ENCODE peak calls at places on chromosomes 4 and X, in ten cellular contexts. A is retinal pigment epithelial cell; M is CD8-positive, alpha-beta memory T cell; P is epithelial cell of esophagus; W is choroid plexus epithelial cell; F is fibroblast of the aortic adventitia; K is bronchial epithelial cell; U is AG04450; T is osteoblast; X is SJSA1. Q is an unnamed sample.

GRCh38 chr4:38400946-38401345 is 263.1 kb upstream of the KLF3 start:
- DNase-seq in A (no peak), M (no peak), P (peak), W (no peak), F (no peak), K (no peak), U (no peak), T (no peak), X (peak), Q (peak)

GRCh38 chr4:172390341-172390740 is 577.1 kb downstream of the GALNTL6 start:
- DNase-seq in A (no peak), M (no peak), P (peak), W (peak), F (no peak), K (peak), U (no peak), T (no peak), X (no peak), Q (no peak)

GRCh38 chr4:71498002-71498401 is 159.2 kb downstream of the SLC4A4 start:
- DNase-seq in A (no peak), M (no peak), P (no peak), W (no peak), F (no peak), K (peak), U (peak), T (no peak), X (no peak), Q (peak)

GRCh38 chr4:49044270-49044669 is 58.2 kb downstream of the CWH43 start:
- DNase-seq in A (no peak), M (no peak), P (peak), W (peak), F (no peak), K (peak), U (no peak), T (no peak), X (no peak), Q (no peak)

GRCh38 chrX:38473715-38474114 is 87.6 kb upstream of the TSPAN7 start:
- DNase-seq in A (peak), M (no peak), P (no peak), W (no peak), F (no peak), K (no peak), U (no peak), T (no peak), X (no peak), Q (no peak)

GRCh38 chr4:114015444-114015899 is 36.0 kb upstream of the ARSJ start:
- DNase-seq in A (peak), M (no peak), P (peak), W (peak), F (peak), K (peak), U (peak), T (peak), X (peak), Q (peak)

GRCh38 chr4:81217794-81218193 is 2.8 kb upstream of the PRKG2 start:
- DNase-seq in A (no peak), M (no peak), P (no peak), W (no peak), F (no peak), K (no peak), U (no peak), T (no peak), X (no peak), Q (no peak)

GRCh38 chrX:121781991-121782390 is 734.6 kb downstream of the GLUD2 start:
- DNase-seq in A (no peak), M (no peak), P (peak), W (no peak), F (no peak), K (peak), U (no peak), T (no peak), X (no peak), Q (no peak)

GRCh38 chrX:7133036-7133412 is 14.5 kb upstream of the STS start:
- DNase-seq in A (no peak), M (no peak), P (no peak), W (peak), F (peak), K (no peak), U (no peak), T (peak), X (no peak), Q (peak)

GRCh38 chr4:151808120-151808529 is 47.3 kb upstream of the GATB start:
- DNase-seq in A (no peak), M (no peak), P (peak), W (no peak), F (no peak), K (peak), U (no peak), T (peak), X (no peak), Q (peak)

GRCh38 chr4:27217261-27217769 is 356.7 kb downstream of the STIM2 start:
- DNase-seq in A (peak), M (no peak), P (peak), W (no peak), F (peak), K (peak), U (no peak), T (peak), X (no peak), Q (peak)

GRCh38 chr4:74466242-74466641 is 21.3 kb downstream of the AREG start:
- DNase-seq in A (no peak), M (no peak), P (no peak), W (no peak), F (no peak), K (no peak), U (no peak), T (no peak), X (no peak), Q (no peak)

GRCh38 chrX:54481751-54482150 is 14.3 kb downstream of the FGD1 start:
- DNase-seq in A (no peak), M (no peak), P (no peak), W (peak), F (no peak), K (no peak), U (no peak), T (no peak), X (no peak), Q (peak)

GRCh38 chrX:66756717-66757116 is 117.8 kb upstream of the EDA2R start:
- DNase-seq in A (no peak), M (no peak), P (no peak), W (no peak), F (no peak), K (no peak), U (no peak), T (no peak), X (no peak), Q (no peak)

GRCh38 chr4:139785356-139785755 is 119.7 kb downstream of the MGST2 start:
- DNase-seq in A (no peak), M (no peak), P (no peak), W (no peak), F (no peak), K (no peak), U (no peak), T (no peak), X (no peak), Q (no peak)

GRCh38 chr4:13918110-13918509 is 290.6 kb upstream of the BOD1L1 start:
- DNase-seq in A (no peak), M (no peak), P (peak), W (peak), F (peak), K (peak), U (peak), T (peak), X (peak), Q (peak)

GRCh38 chr4:155944516-155944915 is 9.2 kb downstream of the CTSO start:
- DNase-seq in A (no peak), M (no peak), P (no peak), W (no peak), F (peak), K (no peak), U (no peak), T (no peak), X (no peak), Q (no peak)

GRCh38 chrX:73390628-73391567 is 56.0 kb upstream of the CDX4 start:
- DNase-seq in A (no peak), M (no peak), P (no peak), W (no peak), F (no peak), K (no peak), U (no peak), T (no peak), X (no peak), Q (no peak)

GRCh38 chr4:144356941-144357381 is 216.4 kb upstream of the GYPA start:
- DNase-seq in A (no peak), M (no peak), P (no peak), W (peak), F (no peak), K (no peak), U (no peak), T (no peak), X (peak), Q (peak)

GRCh38 chr4:6263541-6264540 is 5.8 kb upstream of the WFS1 start:
- DNase-seq in A (no peak), M (no peak), P (peak), W (peak), F (peak), K (peak), U (no peak), T (peak), X (no peak), Q (peak)

GRCh38 chr4:155953151-155954117 is at the start of gene CTSO:
- DNase-seq in A (no peak), M (peak), P (peak), W (peak), F (peak), K (peak), U (peak), T (peak), X (peak), Q (peak)

GRCh38 chrX:100368167-100368566 is 41.9 kb downstream of the PCDH19 start:
- DNase-seq in A (no peak), M (no peak), P (peak), W (peak), F (no peak), K (peak), U (no peak), T (peak), X (no peak), Q (peak)

DNA sequence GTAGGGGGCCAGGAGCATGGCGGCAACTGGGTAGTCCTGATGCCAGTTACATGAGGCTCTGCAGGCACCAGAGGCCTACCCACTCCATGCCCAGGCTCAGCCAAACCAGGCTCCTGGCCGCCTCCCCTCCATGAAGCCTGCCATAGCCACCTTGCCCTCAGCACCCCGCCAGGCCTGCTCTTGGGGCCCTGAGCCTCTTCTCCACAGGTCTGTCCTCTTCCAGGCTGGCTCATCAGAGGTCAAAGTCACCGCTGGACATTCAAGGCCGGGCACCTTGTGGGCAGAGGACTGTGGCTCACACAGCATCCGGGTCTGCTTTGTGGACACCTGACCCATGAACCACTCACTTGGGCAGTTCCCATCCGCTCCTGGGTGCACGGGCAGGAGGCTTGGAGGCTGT is 60.0 kb upstream of the AFAP1 start:
- DNase-seq in A (no peak), M (no peak), P (no peak), W (no peak), F (no peak), K (no peak), U (no peak), T (peak), X (no peak), Q (no peak)
- H3K4me3 ChIP-seq in A (no peak), M (no peak), P (no peak), W (no peak), F (no peak), K (no peak), U (no peak), T (no peak), X (no peak), Q (no peak)

GRCh38 chr4:25658357-25658771 is 2.7 kb downstream of the SLC34A2 start:
- DNase-seq in A (no peak), M (no peak), P (no peak), W (no peak), F (no peak), K (no peak), U (no peak), T (no peak), X (no peak), Q (no peak)

GRCh38 chr4:25662306-25662705 is 6.7 kb downstream of the SLC34A2 start:
- DNase-seq in A (no peak), M (no peak), P (no peak), W (no peak), F (no peak), K (no peak), U (no peak), T (no peak), X (no peak), Q (no peak)

GRCh38 chr4:25656031-25656430 is 380 bp downstream of the SLC34A2 start:
- DNase-seq in A (no peak), M (no peak), P (no peak), W (no peak), F (no peak), K (no peak), U (no peak), T (no peak), X (no peak), Q (no peak)

GRCh38 chr4:25654971-25655963 is at the start of gene SLC34A2:
- DNase-seq in A (no peak), M (no peak), P (peak), W (no peak), F (no peak), K (peak), U (no peak), T (peak), X (no peak), Q (no peak)

DNA sequence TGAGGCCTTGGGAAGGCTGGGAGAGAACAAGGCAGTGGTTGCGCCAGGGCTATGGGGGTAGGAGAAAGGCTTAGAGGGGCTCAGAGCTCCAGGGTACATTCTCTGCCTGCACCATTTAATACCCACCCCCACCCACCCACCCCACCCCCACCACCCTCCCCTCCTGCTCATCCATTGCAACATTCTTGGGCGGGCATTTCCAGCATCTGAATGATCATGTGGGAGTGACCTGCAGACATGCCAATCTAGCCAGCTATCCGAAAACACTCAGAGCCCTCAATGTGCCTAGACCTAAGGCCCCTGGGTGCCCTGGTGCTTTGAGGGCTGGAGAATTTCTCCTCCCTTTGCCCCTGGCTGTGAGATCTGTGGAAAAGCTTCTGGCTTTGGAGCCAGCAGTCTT is 3.1 kb downstream of the SLC34A2 start:
- DNase-seq in A (no peak), M (no peak), P (no peak), W (no peak), F (no peak), K (no peak), U (no peak), T (no peak), X (no peak), Q (no peak)
- H3K4me3 ChIP-seq in A (no peak), M (no peak), P (no peak), W (no peak), F (no peak), K (no peak), U (no peak), T (no peak), X (no peak), Q (no peak)

GRCh38 chrX:103464071-103464773 is 55.1 kb downstream of the RAB40A start:
- DNase-seq in A (no peak), M (peak), P (peak), W (peak), F (peak), K (peak), U (no peak), T (no peak), X (peak), Q (peak)
- H3K4me3 ChIP-seq in A (no peak), M (peak), P (no peak), W (peak), F (peak), K (no peak), U (no peak), T (peak), X (no peak), Q (peak)

DNA sequence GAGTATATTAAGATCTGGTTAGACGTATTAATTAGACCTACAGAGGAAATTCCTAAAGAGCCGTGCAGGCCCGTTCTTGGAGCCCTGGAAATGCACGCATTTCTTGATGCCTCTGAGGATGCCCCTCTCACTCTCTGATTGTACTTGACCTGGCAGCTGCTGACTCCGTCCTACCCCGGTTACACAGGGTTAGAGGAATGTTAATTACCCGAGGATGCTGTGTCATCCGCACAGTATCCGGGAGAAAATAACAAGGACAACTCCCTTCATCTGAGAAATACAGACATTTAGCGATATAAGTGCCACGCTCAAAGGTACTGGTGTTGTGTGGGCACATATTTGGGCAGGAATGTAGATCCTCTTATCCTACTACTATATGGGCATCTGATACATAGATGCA is 404.6 kb upstream of the FAT1 start:
- DNase-seq in A (no peak), M (no peak), P (peak), W (no peak), F (no peak), K (peak), U (no peak), T (no peak), X (peak), Q (peak)
- H3K4me3 ChIP-seq in A (no peak), M (no peak), P (no peak), W (no peak), F (no peak), K (no peak), U (no peak), T (peak), X (no peak), Q (no peak)